ENCODE peak calls at places on chromosomes 16 and 17, in nine cellular contexts. One of them, this sample, is unnamed.

GRCh38 chr16:75820672-75821071 is 94.4 kb upstream of the CPHXL start:
- DNase-seq in activated CD4-positive, alpha-beta T cell treated with anti-CD3 and anti-CD28 coated beads, Interleukin-2, amount 10 ng/mL, durations not matched to agents 7 days and 5 days: no peak
- DNase-seq in aorta: no peak
- DNase-seq in neural progenitor cell: no peak
- DNase-seq in hypothalamus: no peak
- DNase-seq in ELF-1: peak; percentile 67
- DNase-seq in iris pigment epithelial cell: peak; percentile 14
- DNase-seq in CD8-positive, alpha-beta memory T cell: no peak
- DNase-seq in brain microvascular endothelial cell: no peak
- DNase-seq in this sample: no peak

GRCh38 chr17:19304751-19305150 is 57.8 kb downstream of the B9D1 start:
- DNase-seq in activated CD4-positive, alpha-beta T cell treated with anti-CD3 and anti-CD28 coated beads, Interleukin-2, amount 10 ng/mL, durations not matched to agents 7 days and 5 days: no peak
- DNase-seq in CD8-positive, alpha-beta memory T cell: no peak
- DNase-seq in hypothalamus: no peak
- DNase-seq in ELF-1: no peak
- DNase-seq in neural progenitor cell: no peak
- DNase-seq in brain microvascular endothelial cell: no peak
- DNase-seq in iris pigment epithelial cell: no peak
- DNase-seq in aorta: peak; percentile 41
- DNase-seq in this sample: no peak

GRCh38 chr16:10256855-10257641 is 74.8 kb upstream of the GRIN2A start:
- DNase-seq in ELF-1: peak; percentile 70
- DNase-seq in neural progenitor cell: peak; percentile 72
- DNase-seq in activated CD4-positive, alpha-beta T cell treated with anti-CD3 and anti-CD28 coated beads, Interleukin-2, amount 10 ng/mL, durations not matched to agents 7 days and 5 days: peak; percentile 33
- DNase-seq in aorta: peak; percentile 83
- DNase-seq in hypothalamus: no peak
- DNase-seq in iris pigment epithelial cell: peak; percentile 18
- DNase-seq in CD8-positive, alpha-beta memory T cell: peak; percentile 36
- DNase-seq in brain microvascular endothelial cell: no peak
- DNase-seq in this sample: no peak

GRCh38 chr17:7560172-7561027 is 1.3 kb upstream of the SENP3 start:
- DNase-seq in neural progenitor cell: peak; percentile 90
- DNase-seq in ELF-1: peak; percentile 89
- DNase-seq in CD8-positive, alpha-beta memory T cell: peak; percentile 49
- DNase-seq in brain microvascular endothelial cell: peak; percentile 49
- DNase-seq in activated CD4-positive, alpha-beta T cell treated with anti-CD3 and anti-CD28 coated beads, Interleukin-2, amount 10 ng/mL, durations not matched to agents 7 days and 5 days: peak; percentile 65
- DNase-seq in aorta: peak; percentile 88
- DNase-seq in iris pigment epithelial cell: peak; percentile 68
- DNase-seq in hypothalamus: no peak
- DNase-seq in this sample: no peak

GRCh38 chr17:50841949-50842354 is 6.6 kb downstream of the WFIKKN2 start:
- DNase-seq in ELF-1: peak; percentile 90
- DNase-seq in hypothalamus: peak; percentile 66
- DNase-seq in iris pigment epithelial cell: peak; percentile 58
- DNase-seq in CD8-positive, alpha-beta memory T cell: no peak
- DNase-seq in activated CD4-positive, alpha-beta T cell treated with anti-CD3 and anti-CD28 coated beads, Interleukin-2, amount 10 ng/mL, durations not matched to agents 7 days and 5 days: peak; percentile 61
- DNase-seq in brain microvascular endothelial cell: peak; percentile 60
- DNase-seq in neural progenitor cell: peak; percentile 81
- DNase-seq in aorta: peak; percentile 91
- DNase-seq in this sample: no peak

GRCh38 chr17:43784628-43785101 is 4.4 kb downstream of the CFAP97D1 start:
- DNase-seq in iris pigment epithelial cell: peak; percentile 81
- DNase-seq in activated CD4-positive, alpha-beta T cell treated with anti-CD3 and anti-CD28 coated beads, Interleukin-2, amount 10 ng/mL, durations not matched to agents 7 days and 5 days: no peak
- DNase-seq in brain microvascular endothelial cell: peak; percentile 60
- DNase-seq in hypothalamus: no peak
- DNase-seq in CD8-positive, alpha-beta memory T cell: no peak
- DNase-seq in aorta: no peak
- DNase-seq in neural progenitor cell: no peak
- DNase-seq in ELF-1: no peak
- DNase-seq in this sample: peak; percentile 42

GRCh38 chr17:8056232-8056975 is 17.5 kb downstream of the ALOX15B start:
- DNase-seq in ELF-1: peak; percentile 57
- DNase-seq in CD8-positive, alpha-beta memory T cell: no peak
- DNase-seq in aorta: peak; percentile 62
- DNase-seq in hypothalamus: peak; percentile 10
- DNase-seq in neural progenitor cell: no peak
- DNase-seq in iris pigment epithelial cell: peak; percentile 98
- DNase-seq in brain microvascular endothelial cell: peak; percentile 80
- DNase-seq in activated CD4-positive, alpha-beta T cell treated with anti-CD3 and anti-CD28 coated beads, Interleukin-2, amount 10 ng/mL, durations not matched to agents 7 days and 5 days: peak; percentile 51
- DNase-seq in this sample: no peak

GRCh38 chr17:50564916-50565315 is 4.4 kb downstream of the CACNA1G start:
- DNase-seq in iris pigment epithelial cell: peak; percentile 45
- DNase-seq in neural progenitor cell: no peak
- DNase-seq in brain microvascular endothelial cell: peak; percentile 36
- DNase-seq in activated CD4-positive, alpha-beta T cell treated with anti-CD3 and anti-CD28 coated beads, Interleukin-2, amount 10 ng/mL, durations not matched to agents 7 days and 5 days: peak; percentile 23
- DNase-seq in aorta: peak; percentile 94
- DNase-seq in CD8-positive, alpha-beta memory T cell: peak; percentile 25
- DNase-seq in ELF-1: no peak
- DNase-seq in hypothalamus: no peak
- DNase-seq in this sample: no peak

GRCh38 chr17:55140751-55141150 is 124.0 kb upstream of the HLF start:
- DNase-seq in brain microvascular endothelial cell: no peak
- DNase-seq in hypothalamus: no peak
- DNase-seq in CD8-positive, alpha-beta memory T cell: no peak
- DNase-seq in ELF-1: no peak
- DNase-seq in neural progenitor cell: peak; percentile 8
- DNase-seq in iris pigment epithelial cell: no peak
- DNase-seq in activated CD4-positive, alpha-beta T cell treated with anti-CD3 and anti-CD28 coated beads, Interleukin-2, amount 10 ng/mL, durations not matched to agents 7 days and 5 days: no peak
- DNase-seq in aorta: no peak
- DNase-seq in this sample: no peak

GRCh38 chr17:35896011-35896587 is 15.9 kb upstream of the CCL5 start:
- DNase-seq in iris pigment epithelial cell: peak; percentile 42
- DNase-seq in aorta: no peak
- DNase-seq in hypothalamus: no peak
- DNase-seq in neural progenitor cell: no peak
- DNase-seq in CD8-positive, alpha-beta memory T cell: no peak
- DNase-seq in activated CD4-positive, alpha-beta T cell treated with anti-CD3 and anti-CD28 coated beads, Interleukin-2, amount 10 ng/mL, durations not matched to agents 7 days and 5 days: peak; percentile 52
- DNase-seq in brain microvascular endothelial cell: peak; percentile 52
- DNase-seq in ELF-1: no peak
- DNase-seq in this sample: no peak

GRCh38 chr16:84616515-84616914 is 1.4 kb downstream of the COTL1 start:
- DNase-seq in ELF-1: no peak
- DNase-seq in neural progenitor cell: no peak
- DNase-seq in aorta: no peak
- DNase-seq in activated CD4-positive, alpha-beta T cell treated with anti-CD3 and anti-CD28 coated beads, Interleukin-2, amount 10 ng/mL, durations not matched to agents 7 days and 5 days: peak; percentile 44
- DNase-seq in iris pigment epithelial cell: no peak
- DNase-seq in CD8-positive, alpha-beta memory T cell: peak; percentile 44
- DNase-seq in hypothalamus: no peak
- DNase-seq in brain microvascular endothelial cell: no peak
- DNase-seq in this sample: no peak

GRCh38 chr17:6674586-6674985 is 23.0 kb downstream of the C17orf100 start:
- DNase-seq in brain microvascular endothelial cell: no peak
- DNase-seq in neural progenitor cell: no peak
- DNase-seq in iris pigment epithelial cell: no peak
- DNase-seq in ELF-1: no peak
- DNase-seq in activated CD4-positive, alpha-beta T cell treated with anti-CD3 and anti-CD28 coated beads, Interleukin-2, amount 10 ng/mL, durations not matched to agents 7 days and 5 days: no peak
- DNase-seq in hypothalamus: no peak
- DNase-seq in aorta: no peak
- DNase-seq in CD8-positive, alpha-beta memory T cell: no peak
- DNase-seq in this sample: no peak

GRCh38 chr16:68658258-68658973 is 13.3 kb downstream of the CDH3 start:
- DNase-seq in CD8-positive, alpha-beta memory T cell: no peak
- DNase-seq in hypothalamus: no peak
- DNase-seq in brain microvascular endothelial cell: peak; percentile 69
- DNase-seq in aorta: no peak
- DNase-seq in ELF-1: peak; percentile 85
- DNase-seq in iris pigment epithelial cell: peak; percentile 70
- DNase-seq in neural progenitor cell: peak; percentile 16
- DNase-seq in activated CD4-positive, alpha-beta T cell treated with anti-CD3 and anti-CD28 coated beads, Interleukin-2, amount 10 ng/mL, durations not matched to agents 7 days and 5 days: no peak
- DNase-seq in this sample: peak; percentile 63

GRCh38 chr16:83742076-83742475 is 65.7 kb upstream of the HSBP1 start:
- DNase-seq in activated CD4-positive, alpha-beta T cell treated with anti-CD3 and anti-CD28 coated beads, Interleukin-2, amount 10 ng/mL, durations not matched to agents 7 days and 5 days: no peak
- DNase-seq in CD8-positive, alpha-beta memory T cell: no peak
- DNase-seq in iris pigment epithelial cell: no peak
- DNase-seq in neural progenitor cell: no peak
- DNase-seq in ELF-1: peak; percentile 16
- DNase-seq in aorta: no peak
- DNase-seq in brain microvascular endothelial cell: no peak
- DNase-seq in hypothalamus: peak; percentile 9
- DNase-seq in this sample: no peak

GRCh38 chr17:79919164-79919585 is 79.9 kb upstream of the CBX4 start:
- DNase-seq in neural progenitor cell: no peak
- DNase-seq in ELF-1: no peak
- DNase-seq in brain microvascular endothelial cell: no peak
- DNase-seq in aorta: peak; percentile 95
- DNase-seq in iris pigment epithelial cell: no peak
- DNase-seq in hypothalamus: peak; percentile 94
- DNase-seq in CD8-positive, alpha-beta memory T cell: no peak
- DNase-seq in activated CD4-positive, alpha-beta T cell treated with anti-CD3 and anti-CD28 coated beads, Interleukin-2, amount 10 ng/mL, durations not matched to agents 7 days and 5 days: no peak
- DNase-seq in this sample: no peak

GRCh38 chr16:30053376-30054015 is 12.1 kb upstream of the ALDOA start:
- DNase-seq in neural progenitor cell: no peak
- DNase-seq in ELF-1: peak; percentile 61
- DNase-seq in aorta: no peak
- DNase-seq in iris pigment epithelial cell: peak; percentile 34
- DNase-seq in CD8-positive, alpha-beta memory T cell: no peak
- DNase-seq in brain microvascular endothelial cell: peak; percentile 43
- DNase-seq in activated CD4-positive, alpha-beta T cell treated with anti-CD3 and anti-CD28 coated beads, Interleukin-2, amount 10 ng/mL, durations not matched to agents 7 days and 5 days: no peak
- DNase-seq in hypothalamus: no peak
- DNase-seq in this sample: no peak

GRCh38 chr16:23407436-23408125 is 45.4 kb downstream of the COG7 start:
- DNase-seq in brain microvascular endothelial cell: no peak
- DNase-seq in ELF-1: no peak
- DNase-seq in CD8-positive, alpha-beta memory T cell: no peak
- DNase-seq in aorta: no peak
- DNase-seq in iris pigment epithelial cell: no peak
- DNase-seq in hypothalamus: no peak
- DNase-seq in neural progenitor cell: no peak
- DNase-seq in activated CD4-positive, alpha-beta T cell treated with anti-CD3 and anti-CD28 coated beads, Interleukin-2, amount 10 ng/mL, durations not matched to agents 7 days and 5 days: no peak
- DNase-seq in this sample: no peak

GRCh38 chr17:27376637-27377547 is 79.4 kb upstream of the KSR1 start:
- DNase-seq in CD8-positive, alpha-beta memory T cell: no peak
- DNase-seq in neural progenitor cell: no peak
- DNase-seq in iris pigment epithelial cell: peak; percentile 74
- DNase-seq in brain microvascular endothelial cell: peak; percentile 52
- DNase-seq in aorta: no peak
- DNase-seq in ELF-1: no peak
- DNase-seq in activated CD4-positive, alpha-beta T cell treated with anti-CD3 and anti-CD28 coated beads, Interleukin-2, amount 10 ng/mL, durations not matched to agents 7 days and 5 days: no peak
- DNase-seq in hypothalamus: no peak
- DNase-seq in this sample: no peak

GRCh38 chr16:85626191-85626951 is 13.2 kb downstream of the GSE1 start:
- DNase-seq in aorta: no peak
- DNase-seq in activated CD4-positive, alpha-beta T cell treated with anti-CD3 and anti-CD28 coated beads, Interleukin-2, amount 10 ng/mL, durations not matched to agents 7 days and 5 days: no peak
- DNase-seq in iris pigment epithelial cell: no peak
- DNase-seq in ELF-1: peak; percentile 95
- DNase-seq in CD8-positive, alpha-beta memory T cell: no peak
- DNase-seq in neural progenitor cell: peak; percentile 92
- DNase-seq in hypothalamus: no peak
- DNase-seq in brain microvascular endothelial cell: no peak
- DNase-seq in this sample: no peak

GRCh38 chr16:56897026-56897799 is 32.2 kb downstream of the SLC12A3 start:
- DNase-seq in iris pigment epithelial cell: no peak
- DNase-seq in activated CD4-positive, alpha-beta T cell treated with anti-CD3 and anti-CD28 coated beads, Interleukin-2, amount 10 ng/mL, durations not matched to agents 7 days and 5 days: no peak
- DNase-seq in ELF-1: no peak
- DNase-seq in hypothalamus: no peak
- DNase-seq in brain microvascular endothelial cell: no peak
- DNase-seq in neural progenitor cell: no peak
- DNase-seq in CD8-positive, alpha-beta memory T cell: no peak
- DNase-seq in aorta: no peak
- DNase-seq in this sample: no peak

GRCh38 chr17:30964878-30965277 is 6.0 kb upstream of the RNF135 start:
- DNase-seq in neural progenitor cell: no peak
- DNase-seq in CD8-positive, alpha-beta memory T cell: no peak
- DNase-seq in activated CD4-positive, alpha-beta T cell treated with anti-CD3 and anti-CD28 coated beads, Interleukin-2, amount 10 ng/mL, durations not matched to agents 7 days and 5 days: no peak
- DNase-seq in iris pigment epithelial cell: peak; percentile 49
- DNase-seq in ELF-1: no peak
- DNase-seq in aorta: peak; percentile 19
- DNase-seq in hypothalamus: no peak
- DNase-seq in brain microvascular endothelial cell: peak; percentile 24
- DNase-seq in this sample: no peak

GRCh38 chr16:23679986-23680336 is 1.3 kb downstream of the PLK1 start:
- DNase-seq in brain microvascular endothelial cell: no peak
- DNase-seq in hypothalamus: no peak
- DNase-seq in aorta: no peak
- DNase-seq in neural progenitor cell: no peak
- DNase-seq in CD8-positive, alpha-beta memory T cell: no peak
- DNase-seq in iris pigment epithelial cell: no peak
- DNase-seq in activated CD4-positive, alpha-beta T cell treated with anti-CD3 and anti-CD28 coated beads, Interleukin-2, amount 10 ng/mL, durations not matched to agents 7 days and 5 days: no peak
- DNase-seq in ELF-1: peak; percentile 14
- DNase-seq in this sample: no peak

GRCh38 chr17:910503-911194 is 68.9 kb downstream of the NXN start:
- DNase-seq in hypothalamus: no peak
- DNase-seq in ELF-1: no peak
- DNase-seq in iris pigment epithelial cell: no peak
- DNase-seq in activated CD4-positive, alpha-beta T cell treated with anti-CD3 and anti-CD28 coated beads, Interleukin-2, amount 10 ng/mL, durations not matched to agents 7 days and 5 days: no peak
- DNase-seq in brain microvascular endothelial cell: no peak
- DNase-seq in aorta: no peak
- DNase-seq in neural progenitor cell: no peak
- DNase-seq in CD8-positive, alpha-beta memory T cell: no peak
- DNase-seq in this sample: peak; percentile 70

GRCh38 chr17:9003355-9004131 is 17.8 kb upstream of the NTN1 start:
- DNase-seq in CD8-positive, alpha-beta memory T cell: no peak
- DNase-seq in aorta: peak; percentile 85
- DNase-seq in hypothalamus: no peak
- DNase-seq in activated CD4-positive, alpha-beta T cell treated with anti-CD3 and anti-CD28 coated beads, Interleukin-2, amount 10 ng/mL, durations not matched to agents 7 days and 5 days: no peak
- DNase-seq in iris pigment epithelial cell: no peak
- DNase-seq in neural progenitor cell: peak; percentile 95
- DNase-seq in ELF-1: peak; percentile 73
- DNase-seq in brain microvascular endothelial cell: no peak
- DNase-seq in this sample: no peak

GRCh38 chr17:1315891-1316403 is 36.5 kb downstream of the TRARG1 start:
- DNase-seq in ELF-1: no peak
- DNase-seq in aorta: peak; percentile 88
- DNase-seq in iris pigment epithelial cell: no peak
- DNase-seq in hypothalamus: no peak
- DNase-seq in brain microvascular endothelial cell: no peak
- DNase-seq in activated CD4-positive, alpha-beta T cell treated with anti-CD3 and anti-CD28 coated beads, Interleukin-2, amount 10 ng/mL, durations not matched to agents 7 days and 5 days: no peak
- DNase-seq in neural progenitor cell: no peak
- DNase-seq in CD8-positive, alpha-beta memory T cell: no peak
- DNase-seq in this sample: no peak

GRCh38 chr17:52536466-52536865 is 378.0 kb upstream of the CA10 start:
- DNase-seq in neural progenitor cell: no peak
- DNase-seq in aorta: peak; percentile 24
- DNase-seq in hypothalamus: no peak
- DNase-seq in ELF-1: no peak
- DNase-seq in iris pigment epithelial cell: no peak
- DNase-seq in activated CD4-positive, alpha-beta T cell treated with anti-CD3 and anti-CD28 coated beads, Interleukin-2, amount 10 ng/mL, durations not matched to agents 7 days and 5 days: no peak
- DNase-seq in CD8-positive, alpha-beta memory T cell: no peak
- DNase-seq in brain microvascular endothelial cell: no peak
- DNase-seq in this sample: no peak

GRCh38 chr16:85571813-85572619 is 41.1 kb upstream of the GSE1 start:
- DNase-seq in neural progenitor cell: no peak
- DNase-seq in hypothalamus: no peak
- DNase-seq in CD8-positive, alpha-beta memory T cell: no peak
- DNase-seq in iris pigment epithelial cell: no peak
- DNase-seq in aorta: no peak
- DNase-seq in ELF-1: no peak
- DNase-seq in activated CD4-positive, alpha-beta T cell treated with anti-CD3 and anti-CD28 coated beads, Interleukin-2, amount 10 ng/mL, durations not matched to agents 7 days and 5 days: no peak
- DNase-seq in brain microvascular endothelial cell: no peak
- DNase-seq in this sample: no peak